ENCODE peak calls at places on chromosome 7, in five cellular contexts. One of them, this sample, is unnamed.

GRCh38 chr7:47461161-47461560 is 120.8 kb downstream of the TNS3 start:
- DNase-seq in pancreas: no peak
- DNase-seq in Peyer's patch: no peak
- DNase-seq in GM23248: peak; percentile 62
- DNase-seq in lung: no peak
- DNase-seq in this sample: no peak

GRCh38 chr7:69748530-69748929 is 150.3 kb downstream of the AUTS2 start:
- DNase-seq in GM23248: peak; percentile 36
- DNase-seq in lung: no peak
- DNase-seq in pancreas: no peak
- DNase-seq in Peyer's patch: no peak
- DNase-seq in this sample: no peak

GRCh38 chr7:50479743-50480517 is 29.8 kb upstream of the FIGNL1 start:
- DNase-seq in pancreas: no peak
- DNase-seq in GM23248: no peak
- DNase-seq in Peyer's patch: no peak
- DNase-seq in lung: no peak
- DNase-seq in this sample: no peak

GRCh38 chr7:13067036-13067435 is 379.6 kb downstream of the ARL4A start:
- DNase-seq in pancreas: no peak
- DNase-seq in Peyer's patch: no peak
- DNase-seq in lung: no peak
- DNase-seq in GM23248: no peak
- DNase-seq in this sample: no peak

GRCh38 chr7:124462249-124462648 is 303.3 kb downstream of the GPR37 start:
- DNase-seq in pancreas: no peak
- DNase-seq in Peyer's patch: no peak
- DNase-seq in lung: no peak
- DNase-seq in GM23248: no peak
- DNase-seq in this sample: no peak

GRCh38 chr7:102169651-102170416 is 116.8 kb upstream of the SH2B2 start:
- DNase-seq in lung: no peak
- DNase-seq in Peyer's patch: no peak
- DNase-seq in pancreas: no peak
- DNase-seq in GM23248: no peak
- DNase-seq in this sample: peak; percentile 48

GRCh38 chr7:151566897-151567320 is 47.2 kb upstream of the RHEB start:
- DNase-seq in GM23248: peak; percentile 92
- DNase-seq in lung: no peak
- DNase-seq in pancreas: no peak
- DNase-seq in Peyer's patch: no peak
- DNase-seq in this sample: no peak

GRCh38 chr7:41130596-41131236 is 572.2 kb downstream of the INHBA start:
- DNase-seq in lung: no peak
- DNase-seq in Peyer's patch: no peak
- DNase-seq in GM23248: no peak
- DNase-seq in pancreas: no peak
- DNase-seq in this sample: no peak

GRCh38 chr7:105014725-105015630 is 973 bp downstream of the KMT2E start:
- DNase-seq in pancreas: peak; percentile 41
- DNase-seq in Peyer's patch: peak; percentile 70
- DNase-seq in GM23248: peak; percentile 69
- DNase-seq in lung: peak; percentile 50
- DNase-seq in this sample: peak; percentile 54

GRCh38 chr7:47600199-47601118 is 18.5 kb upstream of the TNS3 start:
- DNase-seq in lung: no peak
- DNase-seq in Peyer's patch: no peak
- DNase-seq in GM23248: peak; percentile 90
- DNase-seq in pancreas: peak; percentile 47
- DNase-seq in this sample: no peak

GRCh38 chr7:118220583-118220982 is 3.9 kb upstream of the ANKRD7 start:
- DNase-seq in GM23248: no peak
- DNase-seq in Peyer's patch: no peak
- DNase-seq in pancreas: no peak
- DNase-seq in lung: no peak
- DNase-seq in this sample: no peak

GRCh38 chr7:87810726-87811125 is 65.4 kb downstream of the SLC25A40 start:
- DNase-seq in GM23248: no peak
- DNase-seq in pancreas: no peak
- DNase-seq in Peyer's patch: no peak
- DNase-seq in lung: no peak
- DNase-seq in this sample: no peak

GRCh38 chr7:106774213-106774767 is 90.8 kb upstream of the PIK3CG start:
- DNase-seq in pancreas: no peak
- DNase-seq in Peyer's patch: no peak
- DNase-seq in lung: no peak
- DNase-seq in GM23248: no peak
- DNase-seq in this sample: no peak

GRCh38 chr7:105697753-105698152 is 116.5 kb upstream of the EFCAB10 start:
- DNase-seq in pancreas: no peak
- DNase-seq in GM23248: no peak
- DNase-seq in Peyer's patch: no peak
- DNase-seq in lung: no peak
- DNase-seq in this sample: no peak

GRCh38 chr7:25765110-25765509 is 386.9 kb upstream of the NFE2L3 start:
- DNase-seq in Peyer's patch: no peak
- DNase-seq in pancreas: no peak
- DNase-seq in GM23248: no peak
- DNase-seq in lung: no peak
- DNase-seq in this sample: no peak

GRCh38 chr7:28107960-28108359 is 72.6 kb downstream of the JAZF1 start:
- DNase-seq in GM23248: peak; percentile 67
- DNase-seq in pancreas: no peak
- DNase-seq in Peyer's patch: no peak
- DNase-seq in lung: no peak
- DNase-seq in this sample: no peak

GRCh38 chr7:136058561-136058960 is 81.4 kb upstream of the MTPN start:
- DNase-seq in GM23248: no peak
- DNase-seq in lung: no peak
- DNase-seq in Peyer's patch: no peak
- DNase-seq in pancreas: no peak
- DNase-seq in this sample: no peak

GRCh38 chr7:133748443-133749407 is 378.4 kb upstream of the LRGUK start:
- DNase-seq in pancreas: peak; percentile 6
- DNase-seq in Peyer's patch: no peak
- DNase-seq in lung: no peak
- DNase-seq in GM23248: no peak
- DNase-seq in this sample: no peak

GRCh38 chr7:93719546-93719945 is 145.0 kb upstream of the CALCR start:
- DNase-seq in lung: no peak
- DNase-seq in Peyer's patch: no peak
- DNase-seq in pancreas: no peak
- DNase-seq in GM23248: peak; percentile 62
- DNase-seq in this sample: no peak

GRCh38 chr7:106772655-106773108 is 92.4 kb upstream of the PIK3CG start:
- DNase-seq in GM23248: peak; percentile 86
- DNase-seq in Peyer's patch: no peak
- DNase-seq in lung: no peak
- DNase-seq in pancreas: no peak
- DNase-seq in this sample: no peak

GRCh38 chr7:75737856-75738603 is 711 bp downstream of the HIP1 start:
- DNase-seq in GM23248: peak; percentile 53
- DNase-seq in lung: no peak
- DNase-seq in pancreas: no peak
- DNase-seq in Peyer's patch: peak; percentile 51
- DNase-seq in this sample: peak; percentile 50

GRCh38 chr7:46990761-46991160 is 591.1 kb downstream of the TNS3 start:
- DNase-seq in pancreas: no peak
- DNase-seq in GM23248: peak; percentile 36
- DNase-seq in lung: no peak
- DNase-seq in Peyer's patch: no peak
- DNase-seq in this sample: no peak

GRCh38 chr7:158843775-158844174 is 12.6 kb upstream of the DYNC2I1 start:
- DNase-seq in lung: no peak
- DNase-seq in GM23248: no peak
- DNase-seq in Peyer's patch: no peak
- DNase-seq in pancreas: no peak
- DNase-seq in this sample: no peak

GRCh38 chr7:158699341-158699740 is 5.3 kb downstream of the NCAPG2 start:
- DNase-seq in Peyer's patch: no peak
- DNase-seq in pancreas: no peak
- DNase-seq in lung: no peak
- DNase-seq in GM23248: no peak
- DNase-seq in this sample: no peak

GRCh38 chr7:908159-908918 is 32.0 kb downstream of the GET4 start:
- DNase-seq in GM23248: no peak
- DNase-seq in pancreas: no peak
- DNase-seq in Peyer's patch: no peak
- DNase-seq in lung: no peak
- DNase-seq in this sample: no peak

GRCh38 chr7:23256731-23257130 is 10.2 kb downstream of the GPNMB start:
- DNase-seq in Peyer's patch: no peak
- DNase-seq in GM23248: no peak
- DNase-seq in lung: no peak
- DNase-seq in pancreas: no peak
- DNase-seq in this sample: no peak

GRCh38 chr7:23249486-23249885 is 2.9 kb downstream of the GPNMB start:
- DNase-seq in pancreas: no peak
- DNase-seq in Peyer's patch: no peak
- DNase-seq in lung: no peak
- DNase-seq in GM23248: no peak
- DNase-seq in this sample: no peak

GRCh38 chr7:23254051-23254681 is 7.6 kb downstream of the GPNMB start:
- DNase-seq in lung: no peak
- DNase-seq in GM23248: no peak
- DNase-seq in Peyer's patch: no peak
- DNase-seq in pancreas: no peak
- DNase-seq in this sample: no peak
- H3K4me1 ChIP-seq in lung: no peaks in the 10 kb centered on the region
- H3K4me1 ChIP-seq in GM23248: no peaks in the 10 kb centered on the region
- H3K4me1 ChIP-seq in Peyer's patch: no peaks in the 10 kb centered on the region
- H3K4me1 ChIP-seq in pancreas: no peaks in the 10 kb centered on the region
- H3K4me1 ChIP-seq in this sample: no peaks in the 10 kb centered on the region

GRCh38 chr7:130906575-130906974 is 172.6 kb upstream of the KLF14 start:
- DNase-seq in Peyer's patch: no peak
- DNase-seq in GM23248: no peak
- DNase-seq in pancreas: no peak
- DNase-seq in lung: no peak
- DNase-seq in this sample: no peak

GRCh38 chr7:130909881-130910672 is 176.1 kb upstream of the KLF14 start:
- DNase-seq in Peyer's patch: no peak
- DNase-seq in lung: no peak
- DNase-seq in GM23248: peak; percentile 79
- DNase-seq in pancreas: no peak
- DNase-seq in this sample: no peak

GRCh38 chr7:130909161-130909836 is 175.3 kb upstream of the KLF14 start:
- DNase-seq in lung: no peak
- DNase-seq in pancreas: no peak
- DNase-seq in Peyer's patch: no peak
- DNase-seq in GM23248: peak; percentile 45
- DNase-seq in this sample: no peak

GRCh38 chr7:130908345-130909160 is 174.5 kb upstream of the KLF14 start:
- DNase-seq in pancreas: no peak
- DNase-seq in lung: no peak
- DNase-seq in GM23248: peak; percentile 53
- DNase-seq in Peyer's patch: no peak
- DNase-seq in this sample: no peak

DNA sequence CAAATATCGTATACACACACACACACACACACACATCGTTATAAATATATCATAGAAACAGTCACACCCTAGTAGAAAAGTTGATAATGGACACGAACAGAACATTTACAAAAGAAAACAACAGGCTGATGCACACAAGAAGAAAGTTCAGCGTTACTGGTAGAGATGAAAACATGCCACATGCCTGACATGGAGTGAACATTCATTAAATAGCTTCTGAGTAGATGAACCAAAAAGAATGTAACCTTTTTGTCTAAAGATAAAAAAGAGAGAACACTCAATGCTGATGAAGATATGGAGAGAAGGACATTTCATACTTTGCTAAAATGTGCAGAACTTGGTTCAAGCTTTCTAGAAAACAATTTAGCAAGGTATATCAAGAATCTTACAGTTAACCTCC is 173.4 kb upstream of the KLF14 start:
- DNase-seq in Peyer's patch: no peak
- DNase-seq in lung: no peak
- DNase-seq in pancreas: no peak
- DNase-seq in GM23248: no peak
- DNase-seq in this sample: no peak
- H3K4me3 ChIP-seq in Peyer's patch: no peak overlapping the region
- H3K4me3 ChIP-seq in lung: no peak overlapping the region
- H3K4me3 ChIP-seq in pancreas: no peak overlapping the region
- H3K4me3 ChIP-seq in GM23248: peak overlapping the region; percentile 99
- H3K4me3 ChIP-seq in this sample: no peak overlapping the region

GRCh38 chr7:137975768-137976167 is 26.1 kb downstream of the CREB3L2 start:
- DNase-seq in pancreas: no peak
- DNase-seq in lung: no peak
- DNase-seq in Peyer's patch: no peak
- DNase-seq in GM23248: peak; percentile 53
- DNase-seq in this sample: no peak
- H3K4me1 ChIP-seq in pancreas: peaks cover 4% of the 10 kb centered on the region
- H3K4me1 ChIP-seq in lung: peaks cover 20% of the 10 kb centered on the region
- H3K4me1 ChIP-seq in Peyer's patch: no peaks in the 10 kb centered on the region
- H3K4me1 ChIP-seq in GM23248: peaks cover 81% of the 10 kb centered on the region
- H3K4me1 ChIP-seq in this sample: peaks cover 5% of the 10 kb centered on the region

GRCh38 chr7:90346326-90347125 is at the start of gene GTPBP10:
- DNase-seq in lung: peak; percentile 93
- DNase-seq in Peyer's patch: peak; percentile 96
- DNase-seq in pancreas: peak; percentile 91
- DNase-seq in GM23248: peak; percentile 98
- DNase-seq in this sample: peak; percentile 93

GRCh38 chr7:90345548-90346319 is 782 bp upstream of the GTPBP10 start:
- DNase-seq in lung: no peak
- DNase-seq in Peyer's patch: no peak
- DNase-seq in pancreas: no peak
- DNase-seq in GM23248: peak; percentile 66
- DNase-seq in this sample: no peak

GRCh38 chr7:90349305-90349704 is 2.8 kb downstream of the GTPBP10 start:
- DNase-seq in GM23248: no peak
- DNase-seq in pancreas: no peak
- DNase-seq in lung: no peak
- DNase-seq in Peyer's patch: no peak
- DNase-seq in this sample: no peak

GRCh38 chr7:90345016-90345415 is 1.5 kb upstream of the GTPBP10 start:
- DNase-seq in GM23248: no peak
- DNase-seq in pancreas: no peak
- DNase-seq in lung: no peak
- DNase-seq in Peyer's patch: no peak
- DNase-seq in this sample: no peak

GRCh38 chr7:90347759-90348158 is 1.2 kb downstream of the GTPBP10 start:
- DNase-seq in GM23248: no peak
- DNase-seq in pancreas: no peak
- DNase-seq in lung: no peak
- DNase-seq in Peyer's patch: no peak
- DNase-seq in this sample: no peak
- H3K4me3 ChIP-seq in GM23248: peak overlapping the region; percentile 100
- H3K4me3 ChIP-seq in pancreas: peak overlapping the region; percentile 54
- H3K4me3 ChIP-seq in lung: no peak overlapping the region
- H3K4me3 ChIP-seq in Peyer's patch: peak overlapping the region; percentile 71
- H3K4me3 ChIP-seq in this sample: peak overlapping the region; percentile 91